ENCODE peak calls at places on chromosomes 7 and 10, in five cellular contexts. O is Karpas-422, X is SJSA1, H is AG04450, G is esophagus muscularis mucosa. P is an unnamed sample.

GRCh38 chr7:20831451-20831850 is 44.8 kb upstream of the SP8 start:
- DNase-seq in O (no peak), X (no peak), H (no peak), G (no peak), P (no peak)

GRCh38 chr7:100476903-100477870 is 1.8 kb downstream of the TSC22D4 start:
- DNase-seq in O (peak), X (no peak), H (no peak), G (no peak), P (no peak)

GRCh38 chr10:55943403-55943802 is 417.7 kb downstream of the ZWINT start:
- DNase-seq in O (no peak), X (no peak), H (no peak), G (no peak), P (no peak)

GRCh38 chr7:38232475-38233366 is 40.7 kb downstream of the TARP start:
- DNase-seq in O (no peak), X (peak), H (no peak), G (no peak), P (peak)

GRCh38 chr10:85888559-85888958 is 478.0 kb downstream of the GRID1 start:
- DNase-seq in O (no peak), X (no peak), H (no peak), G (no peak), P (no peak)

GRCh38 chr10:67772894-67773511 is 65.0 kb downstream of the DNAJC12 start:
- DNase-seq in O (peak), X (no peak), H (peak), G (no peak), P (peak)

GRCh38 chr10:79298403-79299244 is 48.6 kb upstream of the PPIF start:
- DNase-seq in O (no peak), X (peak), H (peak), G (no peak), P (no peak)

GRCh38 chr7:45324683-45325237 is 167.2 kb downstream of the RAMP3 start:
- DNase-seq in O (no peak), X (no peak), H (no peak), G (no peak), P (no peak)

GRCh38 chr10:29669149-29669548 is 34.4 kb upstream of the SVIL start:
- DNase-seq in O (no peak), X (no peak), H (no peak), G (no peak), P (no peak)

GRCh38 chr10:87064651-87065050 is 30.0 kb downstream of the GLUD1 start:
- DNase-seq in O (peak), X (no peak), H (no peak), G (no peak), P (no peak)

GRCh38 chr7:157525501-157525915 is 188.7 kb downstream of the DNAJB6 start:
- DNase-seq in O (peak), X (no peak), H (no peak), G (no peak), P (no peak)

GRCh38 chr10:106175760-106176377 is 988.6 kb downstream of the SORCS1 start:
- DNase-seq in O (peak), X (peak), H (no peak), G (no peak), P (no peak)

GRCh38 chr7:100166317-100166940 is 2.0 kb downstream of the GAL3ST4 start:
- DNase-seq in O (no peak), X (no peak), H (no peak), G (no peak), P (no peak)

DNA sequence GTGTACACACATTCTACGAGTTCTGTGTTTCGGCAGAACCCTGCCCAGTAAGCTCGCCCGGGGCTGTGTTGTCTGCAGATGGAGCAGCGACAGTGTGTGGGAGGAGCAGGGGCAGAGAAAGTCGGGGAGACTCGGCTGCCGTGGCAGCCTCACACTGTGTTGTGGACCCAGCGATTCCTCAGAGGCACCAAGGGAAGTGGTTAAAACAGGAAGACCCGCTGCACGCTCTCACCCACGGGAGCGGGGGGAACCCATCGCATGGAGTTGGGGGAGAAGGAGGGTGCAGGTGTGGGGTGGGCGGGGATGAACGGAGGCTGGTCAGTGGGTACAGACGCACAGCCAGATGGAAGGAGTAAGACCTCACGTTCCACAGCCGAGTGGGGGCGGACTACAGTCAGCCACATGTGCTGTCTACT is 250.2 kb downstream of the ELFN1 start:
- DNase-seq in O (peak), X (no peak), H (no peak), G (no peak), P (peak)
- H3K27ac ChIP-seq in O (no peak), X (no peak), H (no peak), G (no peak), P (peak)

GRCh38 chr7:30914611-30915601 is 3.3 kb downstream of the AQP1 start:
- DNase-seq in O (no peak), X (peak), H (no peak), G (no peak), P (no peak)
- H3K27ac ChIP-seq in O (no peak), X (peak), H (no peak), G (peak), P (no peak)

DNA sequence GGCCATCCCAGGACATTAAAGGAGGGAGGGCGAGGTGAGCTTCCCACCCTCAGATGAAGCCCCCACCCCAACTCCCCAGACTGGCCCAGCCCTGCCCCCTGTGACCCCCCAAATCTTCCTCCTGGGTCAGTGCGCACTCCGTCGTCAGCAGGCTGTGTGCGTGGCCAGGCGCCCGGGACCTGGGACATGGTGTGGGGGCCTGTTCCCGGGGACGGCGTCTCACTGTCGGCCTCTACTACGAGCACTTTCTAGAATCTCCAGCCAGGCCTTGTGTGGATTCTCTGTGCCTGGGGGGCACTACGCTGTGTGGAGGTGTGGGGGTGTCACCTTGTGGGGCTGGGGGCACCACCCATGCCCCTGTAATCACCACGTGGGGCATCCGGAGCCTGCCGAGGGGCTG is 9.8 kb downstream of the PWWP2B start:
- DNase-seq in O (no peak), X (no peak), H (no peak), G (no peak), P (no peak)
- H3K27ac ChIP-seq in O (no peak), X (no peak), H (no peak), G (peak), P (no peak)

DNA sequence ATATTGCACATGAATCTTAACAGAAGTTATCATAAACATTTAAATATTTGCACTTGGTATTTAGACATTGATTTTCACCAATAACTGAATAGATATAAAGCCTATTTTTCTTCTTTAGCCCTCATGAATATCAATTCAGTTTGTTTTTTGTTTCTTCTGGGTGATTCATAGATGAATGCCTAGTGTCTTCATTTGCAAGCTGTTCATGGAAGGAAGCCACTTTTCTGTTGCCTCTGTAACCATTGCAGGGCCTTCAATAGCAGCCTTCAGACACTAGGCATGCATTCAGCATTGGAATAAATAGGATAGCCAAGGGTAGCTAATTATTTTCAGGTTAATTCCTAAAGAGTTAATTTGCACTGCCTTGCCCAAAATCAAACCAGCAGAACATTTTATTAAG is 375.3 kb downstream of the DPP6 start:
- DNase-seq in O (no peak), X (no peak), H (no peak), G (no peak), P (no peak)
- H3K27ac ChIP-seq in O (no peak), X (no peak), H (no peak), G (no peak), P (no peak)

DNA sequence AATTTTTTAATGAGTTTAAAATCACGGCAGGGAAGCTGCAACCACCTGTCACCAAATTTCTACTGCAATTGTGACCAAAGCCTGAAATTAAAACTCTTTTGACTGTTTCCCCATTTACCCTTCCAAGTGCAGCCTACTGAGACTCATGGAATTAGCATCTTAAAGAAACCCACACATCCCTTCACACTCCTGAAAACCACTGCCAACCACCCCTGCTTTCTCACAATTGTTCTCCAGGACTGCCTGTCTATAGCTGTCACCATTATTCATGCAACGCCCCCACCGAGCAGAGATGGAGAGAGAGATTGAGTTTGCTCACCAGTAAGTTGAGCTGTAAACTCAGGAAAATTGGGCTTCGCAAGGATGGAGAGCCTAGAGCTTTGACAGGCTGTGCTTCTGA is 383.8 kb upstream of the SORCS1 start:
- DNase-seq in O (no peak), X (no peak), H (no peak), G (no peak), P (no peak)
- H3K27ac ChIP-seq in O (no peak), X (no peak), H (no peak), G (no peak), P (no peak)

GRCh38 chr7:43112088-43112940 is at the start of gene HECW1:
- DNase-seq in O (no peak), X (no peak), H (no peak), G (no peak), P (no peak)
- H3K27ac ChIP-seq in O (no peak), X (no peak), H (no peak), G (no peak), P (no peak)

DNA sequence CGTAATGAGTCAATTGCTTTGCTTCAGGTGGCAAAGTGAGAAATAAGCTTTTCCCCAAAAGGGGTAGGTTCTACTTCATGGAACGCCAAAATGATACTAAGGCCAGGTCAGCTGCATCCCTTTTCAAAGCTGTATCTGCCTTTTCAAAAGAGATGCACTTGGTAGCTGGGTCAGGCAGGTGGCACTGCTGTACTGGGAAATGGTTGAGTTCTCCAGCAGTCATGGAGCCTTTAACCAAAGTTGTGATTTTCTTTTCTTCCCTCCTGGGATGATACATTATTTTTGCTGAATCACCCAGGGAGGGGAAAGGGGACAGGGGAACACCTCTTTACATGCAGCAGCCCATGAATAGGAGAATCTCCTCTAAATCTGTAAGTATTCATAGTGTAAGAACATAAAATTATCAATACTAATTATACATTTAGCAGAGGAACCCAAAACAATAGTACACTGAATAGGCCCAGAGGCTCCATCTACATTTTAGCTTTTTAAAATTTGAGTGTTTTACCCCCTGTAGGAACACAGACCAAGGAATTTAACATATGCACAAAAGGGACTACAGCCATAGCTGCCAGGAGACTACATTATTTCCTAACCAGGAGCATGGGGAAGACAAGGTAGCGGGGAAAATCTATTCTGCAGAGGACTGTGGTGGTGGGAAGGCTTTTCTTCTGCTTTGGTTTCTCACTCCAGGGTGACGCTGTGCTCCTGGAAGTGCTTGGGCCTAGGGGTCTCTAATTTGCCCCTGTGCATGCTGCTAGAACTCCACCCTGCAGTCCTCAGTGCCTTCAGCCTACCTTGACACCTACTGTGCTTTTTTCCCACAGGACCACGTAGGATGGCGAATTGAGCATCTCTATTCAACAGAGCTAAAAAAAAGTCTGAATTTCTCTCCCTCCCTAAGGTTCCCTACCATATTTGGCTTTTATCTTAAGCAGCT is 6.4 kb upstream of the GPR22 start:
- DNase-seq in O (peak), X (peak), H (peak), G (no peak), P (no peak)
- H3K27ac ChIP-seq in O (peak), X (no peak), H (no peak), G (no peak), P (no peak)

DNA sequence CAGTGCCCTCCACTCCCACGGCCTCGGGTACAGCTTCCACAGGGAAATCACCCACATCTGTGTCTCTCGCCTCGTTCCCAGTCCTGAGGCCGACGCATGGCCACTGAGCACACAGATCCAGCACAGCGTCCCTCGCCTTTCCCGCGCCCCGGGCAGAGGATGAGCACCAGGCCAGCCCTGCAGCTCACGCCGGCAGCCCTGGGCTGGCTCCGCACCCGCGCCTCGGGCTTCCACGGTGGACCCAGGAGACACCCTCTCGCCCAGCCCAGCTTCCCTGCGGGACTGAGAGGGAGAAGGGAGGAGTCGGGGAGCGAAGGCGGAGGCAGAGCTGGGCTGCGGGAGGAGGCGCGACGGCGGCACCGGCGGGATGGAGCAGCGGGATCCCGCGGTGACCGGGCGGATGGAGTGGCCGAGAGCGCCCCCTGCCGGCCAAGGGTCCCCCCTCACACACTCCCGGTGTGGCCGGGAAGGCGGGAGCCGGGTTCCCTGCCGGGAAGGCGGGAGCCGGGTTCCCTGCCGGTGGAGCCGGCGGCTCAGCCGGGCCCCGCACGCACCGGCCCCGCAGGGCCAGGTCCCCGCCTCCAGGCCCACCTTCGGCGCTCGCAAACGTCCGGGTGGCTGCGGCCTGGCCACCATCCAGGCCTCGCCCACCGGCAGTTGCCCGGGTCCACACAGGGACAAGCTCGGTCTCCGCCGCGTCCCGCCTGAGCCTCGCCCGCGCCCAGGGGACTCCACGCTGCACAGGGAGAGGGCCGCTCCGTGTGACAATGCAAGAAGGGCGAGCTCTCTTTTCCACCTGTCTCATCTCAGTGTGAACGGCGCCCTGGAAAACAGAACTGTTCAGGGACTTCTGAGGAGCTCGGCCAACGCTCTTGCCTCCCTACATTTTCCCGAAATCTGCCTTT is 110.3 kb upstream of the LANCL2 start:
- DNase-seq in O (peak), X (peak), H (no peak), G (no peak), P (peak)
- H3K27ac ChIP-seq in O (no peak), X (peak), H (peak), G (peak), P (no peak)

P was measured in HL-60.